ENCODE peak calls at places on chromosomes 11 and 22, in five cellular contexts. G, Q, M, D and U are unnamed samples.

GRCh38 chr11:6531267-6531752 is 34.2 kb downstream of the DNHD1 start:
- DNase-seq in G (peak; percentile 49), D (peak; percentile 24), Q (peak; percentile 33), M (peak; percentile 61), U (no peak)

GRCh38 chr11:11332141-11332710 is 20.8 kb downstream of the CSNK2A3 start:
- DNase-seq in G (no peak), M (no peak), D (no peak), Q (no peak), U (no peak)

GRCh38 chr22:41480397-41480735 is 11.4 kb downstream of the ACO2 start:
- DNase-seq in Q (peak; percentile 69), G (no peak), M (no peak), D (no peak), U (no peak)

GRCh38 chr11:12386745-12387144 is 9.4 kb downstream of the PARVA start:
- DNase-seq in D (no peak), Q (no peak), G (no peak), M (no peak), U (no peak)

GRCh38 chr22:17411213-17411612 is 42.0 kb downstream of the CECR2 start:
- DNase-seq in M (no peak), Q (no peak), G (no peak), D (no peak), U (no peak)

GRCh38 chr22:41801886-41802285 is 1.4 kb downstream of the CCDC134 start:
- DNase-seq in D (no peak), G (no peak), Q (no peak), M (no peak), U (no peak)

GRCh38 chr22:42925598-42925997 is 68.5 kb upstream of the ARFGAP3 start:
- DNase-seq in Q (no peak), M (no peak), D (no peak), G (no peak), U (no peak)

GRCh38 chr11:47932544-47932943 is 47.8 kb upstream of the PTPRJ start:
- DNase-seq in Q (no peak), D (no peak), G (no peak), M (no peak), U (no peak)

GRCh38 chr11:121292503-121293275 is at the start of gene SC5D:
- DNase-seq in M (peak; percentile 96), D (peak; percentile 46), Q (peak; percentile 92), G (peak; percentile 94), U (peak; percentile 95)

GRCh38 chr11:2708757-2709281 is 9.0 kb upstream of the KCNQ1OT1 start:
- DNase-seq in Q (no peak), G (no peak), M (no peak), D (no peak), U (no peak)

GRCh38 chr11:62719302-62719978 is 7.8 kb downstream of the HNRNPUL2 start:
- DNase-seq in G (no peak), M (no peak), Q (no peak), D (no peak), U (no peak)

GRCh38 chr11:17423533-17424310 is 35.3 kb upstream of the KCNJ11 start:
- DNase-seq in G (peak; percentile 93), M (no peak), D (no peak), Q (no peak), U (no peak)

GRCh38 chr22:45009881-45010531 is at the start of gene PHF21B:
- DNase-seq in Q (no peak), G (no peak), D (no peak), M (peak; percentile 7), U (no peak)

GRCh38 chr11:63534895-63535461 is 1.6 kb upstream of the PLAAT4 start:
- DNase-seq in M (no peak), G (no peak), D (no peak), Q (no peak), U (no peak)

GRCh38 chr11:32893947-32894827 is 1.6 kb downstream of the QSER1 start:
- DNase-seq in Q (peak; percentile 84), G (peak; percentile 67), M (peak; percentile 85), D (peak; percentile 64), U (no peak)

GRCh38 chr11:67445515-67445914 is 2.2 kb upstream of the CORO1B start:
- DNase-seq in G (no peak), M (no peak), D (no peak), Q (no peak), U (no peak)

GRCh38 chr11:29527391-29527936 is 489.4 kb downstream of the KCNA4 start:
- DNase-seq in M (peak; percentile 81), G (no peak), D (peak; percentile 59), Q (peak; percentile 82), U (no peak)